ENCODE peak calls at places on chromosomes 7 and 10, in six cellular contexts. One of them, this sample, is unnamed.
A peak's percentile ranks its signal among the peaks of the same experiment; 100 is the strongest.

GRCh38 chr10:69425513-69426298 is 9.0 kb upstream of the TACR2 start:
- DNase-seq in GDM1: no peak
- DNase-seq in left ventricle myocardium superior: no peak
- DNase-seq in iris pigment epithelial cell: no peak
- DNase-seq in AG09319: no peak
- DNase-seq in H7: no peak
- DNase-seq in this sample: no peak

GRCh38 chr10:30834143-30834542 is 197.5 kb downstream of the ZNF438 start:
- DNase-seq in GDM1: no peak
- DNase-seq in left ventricle myocardium superior: no peak
- DNase-seq in iris pigment epithelial cell: no peak
- DNase-seq in AG09319: no peak
- DNase-seq in H7: no peak
- DNase-seq in this sample: no peak

GRCh38 chr7:155208681-155209477 is 88.8 kb upstream of the INSIG1 start:
- DNase-seq in GDM1: no peak
- DNase-seq in left ventricle myocardium superior: no peak
- DNase-seq in iris pigment epithelial cell: no peak
- DNase-seq in AG09319: no peak
- DNase-seq in H7: no peak
- DNase-seq in this sample: no peak

GRCh38 chr10:34864156-34865075 is 49.3 kb upstream of the PARD3 start:
- DNase-seq in GDM1: no peak
- DNase-seq in left ventricle myocardium superior: no peak
- DNase-seq in iris pigment epithelial cell: no peak
- DNase-seq in AG09319: no peak
- DNase-seq in H7: no peak
- DNase-seq in this sample: peak; percentile 30

GRCh38 chr10:124911124-124912051 is 30.5 kb upstream of the ZRANB1 start:
- DNase-seq in GDM1: no peak
- DNase-seq in left ventricle myocardium superior: no peak
- DNase-seq in iris pigment epithelial cell: peak; percentile 86
- DNase-seq in AG09319: no peak
- DNase-seq in H7: no peak
- DNase-seq in this sample: peak; percentile 87

GRCh38 chr10:100562806-100563293 is 27.1 kb downstream of the HIF1AN start:
- DNase-seq in GDM1: no peak
- DNase-seq in left ventricle myocardium superior: no peak
- DNase-seq in iris pigment epithelial cell: peak; percentile 58
- DNase-seq in AG09319: no peak
- DNase-seq in H7: peak; percentile 86
- DNase-seq in this sample: peak; percentile 48

GRCh38 chr10:71045188-71045841 is 156.9 kb upstream of the PCBD1 start:
- DNase-seq in GDM1: peak; percentile 73
- DNase-seq in left ventricle myocardium superior: peak; percentile 52
- DNase-seq in iris pigment epithelial cell: no peak
- DNase-seq in AG09319: no peak
- DNase-seq in H7: no peak
- DNase-seq in this sample: no peak

GRCh38 chr7:144379791-144380384 is 23.6 kb downstream of the NOBOX start:
- DNase-seq in GDM1: no peak
- DNase-seq in left ventricle myocardium superior: no peak
- DNase-seq in iris pigment epithelial cell: no peak
- DNase-seq in AG09319: no peak
- DNase-seq in H7: no peak
- DNase-seq in this sample: no peak

GRCh38 chr7:112357136-112357535 is 93.1 kb upstream of the IFRD1 start:
- DNase-seq in GDM1: no peak
- DNase-seq in left ventricle myocardium superior: no peak
- DNase-seq in iris pigment epithelial cell: no peak
- DNase-seq in AG09319: no peak
- DNase-seq in H7: peak; percentile 30
- DNase-seq in this sample: no peak

GRCh38 chr10:76779821-76780281 is 857.8 kb downstream of the KCNMA1 start:
- DNase-seq in GDM1: no peak
- DNase-seq in left ventricle myocardium superior: no peak
- DNase-seq in iris pigment epithelial cell: no peak
- DNase-seq in AG09319: no peak
- DNase-seq in H7: peak; percentile 7
- DNase-seq in this sample: no peak